ENCODE peak calls at places on chromosomes 11 and 22, in four cellular contexts. B is H1, W is GM12878, X is HepG2. N is an unnamed sample.

GRCh38 chr11:124898711-124899110 is 1.0 kb upstream of the ROBO4 start:
- DNase-seq in B (peak), W (no peak), X (peak), N (no peak)

GRCh38 chr22:50260801-50261614 is 475 bp downstream of the MAPK12 start:
- DNase-seq in B (peak), W (no peak), X (no peak), N (no peak)

GRCh38 chr11:57482782-57483569 is 22.6 kb downstream of the RTN4RL2 start:
- DNase-seq in B (peak), W (no peak), X (no peak), N (no peak)

GRCh38 chr22:19096555-19096954 is 25.7 kb downstream of the DGCR2 start:
- DNase-seq in B (no peak), W (no peak), X (no peak), N (no peak)

GRCh38 chr11:130599073-130599654 is 150.7 kb downstream of the ADAMTS15 start:
- DNase-seq in B (peak), W (no peak), X (no peak), N (no peak)

GRCh38 chr11:64150481-64151239 is 15.3 kb downstream of the MACROD1 start:
- DNase-seq in B (no peak), W (no peak), X (no peak), N (no peak)

GRCh38 chr22:46105494-46106278 is 44.6 kb upstream of the PPARA start:
- DNase-seq in B (no peak), W (no peak), X (peak), N (no peak)

GRCh38 chr22:25709758-25710157 is 32.2 kb upstream of the MYO18B start:
- DNase-seq in B (no peak), W (peak), X (no peak), N (no peak)

GRCh38 chr22:25402501-25403283 is 161.8 kb upstream of the GRK3 start:
- DNase-seq in B (no peak), W (no peak), X (peak), N (no peak)

GRCh38 chr22:48538291-48538820 is 1289.3 kb downstream of the BRD1 start:
- DNase-seq in B (no peak), W (no peak), X (no peak), N (no peak)

GRCh38 chr11:77121096-77121640 is 6.9 kb upstream of the MYO7A start:
- DNase-seq in B (no peak), W (no peak), X (no peak), N (no peak)

GRCh38 chr11:68843703-68844312 is 2.1 kb upstream of the CPT1A start:
- DNase-seq in B (peak), W (no peak), X (peak), N (peak)

GRCh38 chr22:21078916-21079315 is 33.2 kb downstream of the LRRC74B start:
- DNase-seq in B (no peak), W (no peak), X (no peak), N (no peak)

GRCh38 chr22:28813772-28814518 is 13.6 kb upstream of the XBP1 start:
- DNase-seq in B (no peak), W (no peak), X (peak), N (no peak)

GRCh38 chr11:31652528-31652927 is 143.0 kb downstream of the ELP4 start:
- DNase-seq in B (no peak), W (no peak), X (no peak), N (no peak)

GRCh38 chr11:110830344-110831141 is 118.3 kb upstream of the ARHGAP20 start:
- DNase-seq in B (peak), W (no peak), X (no peak), N (no peak)

GRCh38 chr11:1553808-1554594 is 18.1 kb downstream of the DUSP8 start:
- DNase-seq in B (peak), W (no peak), X (no peak), N (no peak)

GRCh38 chr11:1868056-1868635 is 15.3 kb downstream of the LSP1 start:
- DNase-seq in B (no peak), W (no peak), X (no peak), N (no peak)

GRCh38 chr22:46890819-46891218 is 128.4 kb downstream of the TBC1D22A start:
- DNase-seq in B (no peak), W (no peak), X (no peak), N (no peak)

GRCh38 chr11:86951706-86952105 is 3.5 kb downstream of the FZD4 start:
- DNase-seq in B (no peak), W (no peak), X (no peak), N (no peak)

GRCh38 chr11:116700586-116701220 is 72.1 kb downstream of the BUD13 start:
- DNase-seq in B (peak), W (no peak), X (no peak), N (no peak)

GRCh38 chr11:56905442-56905841 is 83.3 kb upstream of the OR5AK2 start:
- DNase-seq in B (no peak), W (no peak), X (no peak), N (no peak)

GRCh38 chr11:86245369-86246292 is 1.1 kb downstream of the EED start:
- DNase-seq in B (no peak), W (no peak), X (peak), N (no peak)

GRCh38 chr22:25080855-25081254 is 118.8 kb upstream of the CRYBB3 start:
- DNase-seq in B (no peak), W (no peak), X (no peak), N (no peak)

GRCh38 chr22:44261164-44261860 is 51.4 kb downstream of the SHISAL1 start:
- DNase-seq in B (no peak), W (no peak), X (no peak), N (no peak)

GRCh38 chr11:85974126-85974525 is 94.8 kb downstream of the PICALM start:
- DNase-seq in B (no peak), W (no peak), X (no peak), N (no peak)

GRCh38 chr22:25281675-25282345 is 62.4 kb downstream of the CRYBB2 start:
- DNase-seq in B (peak), W (no peak), X (no peak), N (no peak)

GRCh38 chr11:75557649-75558494 is 4.2 kb upstream of the SERPINH1 start:
- DNase-seq in B (no peak), W (no peak), X (no peak), N (no peak)

GRCh38 chr11:74141274-74141695 is 29.5 kb downstream of the C2CD3 start:
- DNase-seq in B (no peak), W (no peak), X (peak), N (no peak)

GRCh38 chr11:10293423-10294288 is at the start of gene SBF2:
- DNase-seq in B (peak), W (no peak), X (peak), N (no peak)

GRCh38 chr11:72160319-72160718 is 24.8 kb downstream of the FOLR3 start:
- DNase-seq in B (no peak), W (no peak), X (no peak), N (no peak)

GRCh38 chr11:34358666-34359547 is 1.1 kb upstream of the ABTB2 start:
- DNase-seq in B (peak), W (peak), X (peak), N (peak)

GRCh38 chr22:47166446-47167016 is 404.1 kb downstream of the TBC1D22A start:
- DNase-seq in B (peak), W (no peak), X (no peak), N (no peak)

GRCh38 chr22:36192601-36193000 is 9.0 kb downstream of the APOL4 start:
- DNase-seq in B (no peak), W (no peak), X (no peak), N (no peak)

GRCh38 chr11:104946907-104947306 is 21.5 kb downstream of the CASP4 start:
- DNase-seq in B (no peak), W (peak), X (peak), N (peak)

DNA sequence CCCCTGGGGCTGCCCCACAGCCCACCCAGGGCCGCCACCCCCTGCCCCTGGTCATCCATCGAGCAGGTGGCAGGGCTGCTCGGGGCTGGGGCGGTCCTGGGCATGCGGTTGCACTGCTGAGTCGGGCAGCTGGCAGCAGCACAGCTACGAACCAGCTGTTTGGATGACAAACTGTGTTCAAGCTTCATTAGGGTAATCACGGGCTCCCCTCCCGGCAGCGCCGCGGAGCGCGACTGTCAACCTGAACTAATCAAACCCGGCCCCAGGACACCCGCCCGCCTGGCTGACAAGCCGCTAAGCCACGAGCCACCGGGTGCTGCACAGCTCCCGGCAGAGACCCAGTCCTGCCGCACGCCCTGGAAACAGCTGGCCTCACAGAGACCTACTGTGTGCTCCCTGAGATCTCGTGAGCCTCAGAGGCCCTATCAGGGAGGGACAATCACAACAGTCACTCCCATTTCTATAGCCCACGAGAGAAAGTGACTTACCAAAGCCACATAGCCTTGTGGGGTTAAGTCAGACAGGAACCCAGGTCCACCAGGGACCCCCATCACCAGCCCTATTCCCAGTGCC is 60.6 kb upstream of the TCF20 start:
- DNase-seq in B (no peak), W (no peak), X (no peak), N (no peak)
- TF ChIP-seq SIN3A in B (no peak), W (no peak), X (no peak), N (no peak)

DNA sequence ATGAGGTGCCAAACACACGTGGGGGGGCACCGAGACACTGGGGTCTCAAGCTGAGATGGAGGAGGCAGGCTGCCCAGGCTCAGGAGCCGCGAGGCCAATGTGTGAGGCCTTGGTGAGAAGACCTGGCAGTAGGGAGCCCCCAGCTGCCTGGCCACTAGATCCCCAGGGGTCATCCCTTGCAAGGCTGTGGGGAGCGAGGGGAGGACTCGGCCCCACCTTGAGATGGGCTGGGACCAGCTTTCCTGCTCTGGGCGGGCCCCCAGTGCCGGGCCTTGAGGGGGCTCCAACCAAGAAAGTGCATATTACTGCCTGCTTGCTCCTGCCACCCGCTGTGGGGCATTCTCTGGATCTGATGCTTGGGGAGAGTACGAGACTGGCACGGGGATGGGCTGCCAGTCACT is 107.0 kb downstream of the CTTN start:
- DNase-seq in B (no peak), W (no peak), X (no peak), N (no peak)
- TF ChIP-seq SRF in B (no peak), W (no peak), X (no peak), N (no peak)

DNA sequence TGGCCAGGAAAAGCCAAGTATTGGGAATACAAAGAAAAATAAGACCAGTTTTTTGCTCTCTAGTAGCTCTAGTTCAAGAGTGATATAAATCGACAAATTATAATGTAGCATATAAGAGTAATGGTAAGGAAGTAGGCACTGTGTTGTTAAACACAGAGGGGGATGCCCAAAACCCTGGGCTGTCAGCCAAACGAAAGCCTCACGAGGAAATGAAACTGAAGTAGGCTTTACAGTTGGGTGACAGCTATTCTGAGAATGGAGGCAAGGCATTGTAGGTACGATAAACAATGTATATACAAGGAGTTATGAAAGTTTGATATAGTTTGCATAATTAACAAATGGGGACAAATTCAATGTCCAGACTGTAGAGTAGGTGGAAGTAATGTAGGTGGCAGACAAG is 176.4 kb downstream of the FAM181B start:
- DNase-seq in B (no peak), W (peak), X (no peak), N (no peak)
- TF ChIP-seq SIN3A in B (no peak), W (no peak), X (no peak), N (no peak)

GRCh38 chr22:41842996-41843970 is 10.4 kb downstream of the SREBF2 start:
- DNase-seq in B (no peak), W (no peak), X (peak), N (no peak)
- TF ChIP-seq SRF in B (no peak), W (no peak), X (no peak), N (no peak)

DNA sequence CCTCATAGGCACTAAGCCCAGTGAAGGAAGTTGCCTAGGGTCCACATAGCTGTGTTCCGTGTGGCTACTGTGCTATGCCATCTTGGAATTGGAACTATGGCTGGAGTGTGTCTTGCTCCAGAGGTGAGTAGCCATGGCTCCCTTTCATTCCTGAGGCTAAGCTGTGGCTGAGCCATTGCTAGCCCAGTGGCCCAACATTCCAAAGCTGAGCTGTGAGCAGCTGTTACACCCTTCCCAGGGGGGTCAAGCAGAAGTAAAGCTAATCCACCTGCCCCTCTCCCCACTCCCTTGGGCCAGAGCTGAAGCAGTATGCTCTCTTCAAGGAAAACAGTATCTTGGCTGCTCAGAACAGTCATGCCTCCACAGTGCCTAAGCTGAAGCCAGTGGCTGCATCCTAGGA is 51.1 kb downstream of the USP35 start:
- DNase-seq in B (no peak), W (no peak), X (no peak), N (no peak)
- TF ChIP-seq SIN3A in B (no peak), W (no peak), X (no peak), N (no peak)